ENCODE peak calls at places on chromosomes 5 and 9, in eight cellular contexts. V, J, L, U, G, Z, W and E are unnamed samples.

GRCh38 chr5:1703352-1704050 is 96.1 kb downstream of the MRPL36 start:
- DNase-seq in V (no peak), J (no peak), L (no peak), U (no peak), G (no peak), Z (no peak), W (no peak), E (no peak)

GRCh38 chr9:30815585-30815984 is 1568.9 kb upstream of the ACO1 start:
- DNase-seq in V (no peak), J (peak), L (no peak), U (no peak), G (no peak), Z (no peak), W (no peak), E (no peak)

GRCh38 chr5:162068412-162068811 is 839 bp downstream of the GABRG2 start:
- DNase-seq in V (no peak), J (peak), L (peak), U (no peak), G (no peak), Z (no peak), W (no peak), E (no peak)

GRCh38 chr5:110625376-110625999 is 101.0 kb downstream of the TMEM232 start:
- DNase-seq in V (no peak), J (peak), L (no peak), U (no peak), G (no peak), Z (no peak), W (peak), E (no peak)

GRCh38 chr5:26482817-26483375 is 555.5 kb downstream of the CDH9 start:
- DNase-seq in V (peak), J (peak), L (peak), U (no peak), G (no peak), Z (peak), W (no peak), E (peak)

GRCh38 chr5:42799668-42800114 is 12.0 kb downstream of the SELENOP start:
- DNase-seq in V (no peak), J (no peak), L (no peak), U (no peak), G (no peak), Z (no peak), W (no peak), E (no peak)

GRCh38 chr5:112146323-112146848 is 272.7 kb downstream of the EPB41L4A start:
- DNase-seq in V (peak), J (no peak), L (no peak), U (no peak), G (no peak), Z (no peak), W (no peak), E (no peak)

GRCh38 chr9:126025973-126026372 is 278.8 kb downstream of the PBX3 start:
- DNase-seq in V (no peak), J (no peak), L (no peak), U (no peak), G (no peak), Z (no peak), W (no peak), E (no peak)

GRCh38 chr9:132591244-132591643 is 8.8 kb downstream of the BARHL1 start:
- DNase-seq in V (no peak), J (no peak), L (no peak), U (no peak), G (no peak), Z (no peak), W (no peak), E (no peak)

GRCh38 chr5:156534906-156535305 is 207.9 kb downstream of the SGCD start:
- DNase-seq in V (no peak), J (no peak), L (no peak), U (no peak), G (no peak), Z (no peak), W (no peak), E (no peak)

GRCh38 chr5:55440188-55440646 is 94.5 kb downstream of the PLPP1 start:
- DNase-seq in V (no peak), J (no peak), L (peak), U (no peak), G (no peak), Z (no peak), W (no peak), E (no peak)

GRCh38 chr5:8842906-8843590 is 702.8 kb downstream of the SEMA5A start:
- DNase-seq in V (no peak), J (no peak), L (no peak), U (no peak), G (no peak), Z (no peak), W (no peak), E (no peak)

GRCh38 chr5:141681695-141682641 is at the start of gene ARAP3:
- DNase-seq in V (peak), J (peak), L (peak), U (peak), G (peak), Z (peak), W (peak), E (peak)

GRCh38 chr5:142432961-142433360 is 108.1 kb upstream of the SPRY4 start:
- DNase-seq in V (no peak), J (no peak), L (no peak), U (peak), G (no peak), Z (no peak), W (peak), E (no peak)

GRCh38 chr5:56666901-56667300 is 148.4 kb upstream of the MAP3K1 start:
- DNase-seq in V (peak), J (no peak), L (no peak), U (no peak), G (no peak), Z (no peak), W (no peak), E (no peak)

GRCh38 chr9:23408874-23409273 is 417.2 kb downstream of the ELAVL2 start:
- DNase-seq in V (no peak), J (no peak), L (no peak), U (no peak), G (no peak), Z (no peak), W (no peak), E (no peak)

GRCh38 chr9:8978334-8978733 is 1178.8 kb upstream of the DMAC1 start:
- DNase-seq in V (no peak), J (no peak), L (no peak), U (no peak), G (no peak), Z (no peak), W (no peak), E (no peak)

GRCh38 chr5:72281764-72282499 is 38.1 kb downstream of the MRPS27 start:
- DNase-seq in V (no peak), J (no peak), L (peak), U (no peak), G (no peak), Z (peak), W (no peak), E (no peak)

GRCh38 chr5:123549256-123549904 is 37.4 kb downstream of the CSNK1G3 start:
- DNase-seq in V (no peak), J (no peak), L (peak), U (peak), G (no peak), Z (no peak), W (peak), E (no peak)

GRCh38 chr9:100229561-100229960 is 123.2 kb downstream of the TEX10 start:
- DNase-seq in V (no peak), J (no peak), L (no peak), U (no peak), G (no peak), Z (no peak), W (no peak), E (no peak)

GRCh38 chr9:36924071-36924470 is 110.0 kb downstream of the PAX5 start:
- DNase-seq in V (no peak), J (no peak), L (peak), U (no peak), G (no peak), Z (peak), W (no peak), E (no peak)

GRCh38 chr9:123773783-123774182 is 156.1 kb downstream of the DENND1A start:
- DNase-seq in V (no peak), J (no peak), L (no peak), U (no peak), G (no peak), Z (no peak), W (no peak), E (no peak)

GRCh38 chr5:58407042-58407709 is 52.7 kb downstream of the PLK2 start:
- DNase-seq in V (no peak), J (no peak), L (no peak), U (no peak), G (no peak), Z (peak), W (no peak), E (no peak)

GRCh38 chr5:33300209-33300742 is 140.5 kb upstream of the TARS1 start:
- DNase-seq in V (no peak), J (no peak), L (no peak), U (no peak), G (no peak), Z (no peak), W (no peak), E (no peak)

GRCh38 chr9:125650271-125650737 is 56.7 kb downstream of the MAPKAP1 start:
- DNase-seq in V (no peak), J (no peak), L (no peak), U (no peak), G (no peak), Z (no peak), W (no peak), E (peak)

GRCh38 chr5:16574789-16575785 is 41.7 kb downstream of the RETREG1 start:
- DNase-seq in V (peak), J (no peak), L (no peak), U (no peak), G (no peak), Z (peak), W (no peak), E (no peak)

GRCh38 chr9:99509900-99510299 is 287.8 kb downstream of the SEC61B start:
- DNase-seq in V (no peak), J (no peak), L (no peak), U (no peak), G (no peak), Z (no peak), W (no peak), E (no peak)

GRCh38 chr5:172417983-172418630 is 36.2 kb downstream of the SH3PXD2B start:
- DNase-seq in V (peak), J (no peak), L (no peak), U (peak), G (peak), Z (no peak), W (no peak), E (peak)

GRCh38 chr9:91949946-91950664 is at the start of gene ROR2:
- DNase-seq in V (no peak), J (peak), L (peak), U (peak), G (peak), Z (no peak), W (peak), E (peak)

GRCh38 chr5:174575043-174575442 is 149.3 kb upstream of the MSX2 start:
- DNase-seq in V (no peak), J (no peak), L (no peak), U (no peak), G (no peak), Z (no peak), W (no peak), E (no peak)

GRCh38 chr9:16442622-16443021 is 427.8 kb downstream of the BNC2 start:
- DNase-seq in V (no peak), J (no peak), L (no peak), U (no peak), G (no peak), Z (no peak), W (no peak), E (no peak)

GRCh38 chr5:36646507-36647023 is 40.2 kb downstream of the SLC1A3 start:
- DNase-seq in V (no peak), J (no peak), L (no peak), U (no peak), G (no peak), Z (no peak), W (no peak), E (no peak)

GRCh38 chr5:43115968-43116367 is 4.7 kb upstream of the ZNF131 start:
- DNase-seq in V (no peak), J (no peak), L (no peak), U (peak), G (no peak), Z (no peak), W (no peak), E (no peak)

GRCh38 chr9:7130421-7130820 is 372.6 kb downstream of the KDM4C start:
- DNase-seq in V (no peak), J (no peak), L (no peak), U (no peak), G (no peak), Z (no peak), W (no peak), E (no peak)

GRCh38 chr5:157388148-157388547 is 71.9 kb upstream of the NIPAL4 start:
- DNase-seq in V (no peak), J (no peak), L (no peak), U (no peak), G (no peak), Z (no peak), W (no peak), E (no peak)

GRCh38 chr9:133563286-133564213 is 29.0 kb downstream of the ADAMTSL2 start:
- DNase-seq in V (no peak), J (peak), L (peak), U (peak), G (no peak), Z (no peak), W (no peak), E (no peak)

GRCh38 chr5:179160584-179160983 is 100.4 kb downstream of the ZNF354C start:
- DNase-seq in V (no peak), J (no peak), L (no peak), U (no peak), G (no peak), Z (no peak), W (no peak), E (no peak)

GRCh38 chr5:1371602-1372342 is 26.9 kb upstream of the CLPTM1L start:
- DNase-seq in V (no peak), J (no peak), L (no peak), U (no peak), G (no peak), Z (no peak), W (no peak), E (no peak)

GRCh38 chr5:80191397-80191796 is 64.5 kb downstream of the SERINC5 start:
- DNase-seq in V (no peak), J (no peak), L (no peak), U (no peak), G (no peak), Z (no peak), W (no peak), E (no peak)
- H3K4me3 ChIP-seq in V (no peak), J (no peak), L (no peak), U (no peak), G (no peak), Z (no peak), W (no peak), E (no peak)

GRCh38 chr5:133873454-133873853 is 95.0 kb downstream of the C5orf15 start:
- DNase-seq in V (no peak), J (no peak), L (no peak), U (no peak), G (no peak), Z (no peak), W (no peak), E (no peak)
- H3K4me3 ChIP-seq in V (no peak), J (no peak), L (no peak), U (no peak), G (no peak), Z (no peak), W (no peak), E (no peak)

GRCh38 chr9:127395491-127396252 is 1.3 kb upstream of the SLC2A8 start:
- DNase-seq in V (no peak), J (no peak), L (no peak), U (no peak), G (no peak), Z (no peak), W (no peak), E (no peak)
- H3K4me3 ChIP-seq in V (no peak), J (peak), L (no peak), U (no peak), G (peak), Z (peak), W (no peak), E (no peak)

GRCh38 chr5:159206368-159206767 is 3.0 kb downstream of the RNF145 start:
- DNase-seq in V (no peak), J (no peak), L (no peak), U (no peak), G (no peak), Z (no peak), W (no peak), E (no peak)
- H3K4me3 ChIP-seq in V (peak), J (peak), L (peak), U (no peak), G (peak), Z (peak), W (peak), E (no peak)

DNA sequence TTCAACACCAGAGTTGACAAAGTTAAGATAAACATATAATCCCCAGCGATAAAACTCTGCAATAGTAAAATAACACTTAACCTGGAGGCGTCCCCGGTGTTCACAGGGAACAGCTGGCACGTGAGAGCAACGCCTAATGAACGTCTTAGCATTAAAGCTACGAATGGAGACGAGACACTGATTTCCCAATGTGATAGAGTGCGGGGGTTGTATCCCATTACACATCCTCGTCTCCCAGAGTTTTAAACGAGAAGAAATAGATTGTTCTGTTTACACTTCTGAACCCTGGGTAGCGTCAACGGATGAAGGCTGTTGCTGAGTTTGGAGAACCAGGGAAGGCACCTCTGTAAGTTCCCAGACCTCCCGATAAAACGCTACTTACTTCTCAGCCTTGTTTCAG is 57.6 kb downstream of the PTCH1 start:
- DNase-seq in V (no peak), J (no peak), L (no peak), U (no peak), G (no peak), Z (no peak), W (no peak), E (no peak)
- H3K4me3 ChIP-seq in V (no peak), J (no peak), L (no peak), U (no peak), G (no peak), Z (no peak), W (no peak), E (no peak)